ENCODE peak calls at places on chromosome 13, in six cellular contexts. One of them, this sample, is unnamed. For H3K4me1 and H3K36me3, the result is how much of the 10 kb centered on the place peaks cover.

GRCh38 chr13:80946008-80946802 is 605.3 kb upstream of the SPRY2 start:
- DNase-seq in naive thymus-derived CD4-positive, alpha-beta T cell: no peak
- DNase-seq in aorta: no peak
- DNase-seq in heart right ventricle: no peak
- DNase-seq in vagina: no peak
- DNase-seq in breast epithelium: no peak
- DNase-seq in this sample: no peak

GRCh38 chr13:43227721-43228120 is 204.3 kb downstream of the DNAJC15 start:
- DNase-seq in vagina: no peak
- DNase-seq in aorta: no peak
- DNase-seq in heart right ventricle: no peak
- DNase-seq in breast epithelium: no peak
- DNase-seq in naive thymus-derived CD4-positive, alpha-beta T cell: no peak
- DNase-seq in this sample: no peak

GRCh38 chr13:42667638-42668037 is 93.7 kb downstream of the TNFSF11 start:
- DNase-seq in aorta: no peak
- DNase-seq in heart right ventricle: no peak
- DNase-seq in naive thymus-derived CD4-positive, alpha-beta T cell: no peak
- DNase-seq in vagina: no peak
- DNase-seq in breast epithelium: no peak
- DNase-seq in this sample: no peak

GRCh38 chr13:78657699-78658629 is 991 bp downstream of the OBI1 start:
- DNase-seq in breast epithelium: no peak
- DNase-seq in vagina: no peak
- DNase-seq in naive thymus-derived CD4-positive, alpha-beta T cell: no peak
- DNase-seq in heart right ventricle: no peak
- DNase-seq in aorta: no peak
- DNase-seq in this sample: no peak

GRCh38 chr13:99961634-99962033 is 9.9 kb downstream of the ZIC5 start:
- DNase-seq in vagina: no peak
- DNase-seq in heart right ventricle: no peak
- DNase-seq in naive thymus-derived CD4-positive, alpha-beta T cell: no peak
- DNase-seq in breast epithelium: no peak
- DNase-seq in aorta: no peak
- DNase-seq in this sample: no peak

GRCh38 chr13:94677799-94678198 is 34.5 kb downstream of the SOX21 start:
- DNase-seq in aorta: no peak
- DNase-seq in naive thymus-derived CD4-positive, alpha-beta T cell: no peak
- DNase-seq in breast epithelium: no peak
- DNase-seq in vagina: no peak
- DNase-seq in heart right ventricle: no peak
- DNase-seq in this sample: no peak

GRCh38 chr13:79241697-79242096 is 164.4 kb downstream of the RBM26 start:
- DNase-seq in breast epithelium: no peak
- DNase-seq in naive thymus-derived CD4-positive, alpha-beta T cell: no peak
- DNase-seq in vagina: no peak
- DNase-seq in aorta: no peak
- DNase-seq in heart right ventricle: no peak
- DNase-seq in this sample: no peak

GRCh38 chr13:24626449-24626848 is 53.8 kb upstream of the ATP12A start:
- DNase-seq in aorta: no peak
- DNase-seq in vagina: no peak
- DNase-seq in breast epithelium: no peak
- DNase-seq in naive thymus-derived CD4-positive, alpha-beta T cell: peak
- DNase-seq in heart right ventricle: no peak
- DNase-seq in this sample: no peak

GRCh38 chr13:25988655-25989054 is 63.2 kb downstream of the SHISA2 start:
- DNase-seq in naive thymus-derived CD4-positive, alpha-beta T cell: no peak
- DNase-seq in vagina: no peak
- DNase-seq in heart right ventricle: no peak
- DNase-seq in breast epithelium: no peak
- DNase-seq in aorta: no peak
- DNase-seq in this sample: no peak

DNA sequence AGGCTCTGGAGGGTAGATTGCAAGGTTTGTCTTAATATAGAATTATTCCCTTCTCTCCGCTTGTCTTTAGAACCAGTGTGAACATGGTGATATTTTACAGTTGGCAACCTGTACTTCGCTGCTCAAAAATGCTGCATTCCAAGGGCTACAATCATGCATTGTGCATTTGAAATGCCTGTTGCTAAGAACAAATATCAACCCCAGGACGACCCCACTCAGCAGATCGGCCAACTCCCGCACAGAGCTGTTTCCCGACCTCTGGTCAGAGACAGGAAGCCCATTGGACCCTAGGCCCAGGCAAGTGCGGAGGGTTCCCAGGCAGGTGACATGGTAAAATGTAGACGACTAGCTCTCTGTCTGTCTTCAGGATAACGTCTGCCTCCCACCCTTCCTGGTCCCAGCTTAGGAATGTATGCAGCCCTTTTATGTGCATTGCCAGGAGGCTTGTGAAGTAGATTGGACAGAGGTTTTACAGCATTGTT is 263.5 kb downstream of the FOXO1 start:
- DNase-seq in naive thymus-derived CD4-positive, alpha-beta T cell: no peak
- DNase-seq in heart right ventricle: no peak
- DNase-seq in vagina: no peak
- DNase-seq in aorta: no peak
- DNase-seq in breast epithelium: no peak
- DNase-seq in this sample: no peak
- H3K4me1 ChIP-seq in naive thymus-derived CD4-positive, alpha-beta T cell: under half
- H3K4me1 ChIP-seq in heart right ventricle: under half
- H3K4me1 ChIP-seq in vagina: half or more
- H3K4me1 ChIP-seq in aorta: under half
- H3K4me1 ChIP-seq in breast epithelium: under half
- H3K4me1 ChIP-seq in this sample: under half

GRCh38 chr13:107865643-107866006 is 349.7 kb downstream of the LIG4 start:
- DNase-seq in breast epithelium: no peak
- DNase-seq in vagina: no peak
- DNase-seq in heart right ventricle: no peak
- DNase-seq in aorta: no peak
- DNase-seq in naive thymus-derived CD4-positive, alpha-beta T cell: no peak
- DNase-seq in this sample: no peak
- H3K4me3 ChIP-seq in breast epithelium: peak
- H3K4me3 ChIP-seq in vagina: peak
- H3K4me3 ChIP-seq in heart right ventricle: peak
- H3K4me3 ChIP-seq in aorta: no peak
- H3K4me3 ChIP-seq in naive thymus-derived CD4-positive, alpha-beta T cell: no peak
- H3K4me3 ChIP-seq in this sample: peak

GRCh38 chr13:77429320-77430142 is 102.6 kb upstream of the MYCBP2 start:
- DNase-seq in aorta: no peak
- DNase-seq in vagina: no peak
- DNase-seq in heart right ventricle: no peak
- DNase-seq in naive thymus-derived CD4-positive, alpha-beta T cell: no peak
- DNase-seq in breast epithelium: no peak
- DNase-seq in this sample: no peak
- H3K36me3 ChIP-seq in aorta: under half
- H3K36me3 ChIP-seq in vagina: under half
- H3K36me3 ChIP-seq in heart right ventricle: under half
- H3K36me3 ChIP-seq in naive thymus-derived CD4-positive, alpha-beta T cell: under half
- H3K36me3 ChIP-seq in breast epithelium: under half
- H3K36me3 ChIP-seq in this sample: under half

GRCh38 chr13:40563350-40564125 is 102.9 kb downstream of the FOXO1 start:
- DNase-seq in breast epithelium: no peak
- DNase-seq in vagina: no peak
- DNase-seq in heart right ventricle: no peak
- DNase-seq in aorta: no peak
- DNase-seq in naive thymus-derived CD4-positive, alpha-beta T cell: no peak
- DNase-seq in this sample: peak

GRCh38 chr13:40564342-40564997 is 102.0 kb downstream of the FOXO1 start:
- DNase-seq in naive thymus-derived CD4-positive, alpha-beta T cell: no peak
- DNase-seq in vagina: no peak
- DNase-seq in breast epithelium: no peak
- DNase-seq in heart right ventricle: no peak
- DNase-seq in aorta: no peak
- DNase-seq in this sample: no peak

GRCh38 chr13:40562975-40563349 is 103.5 kb downstream of the FOXO1 start:
- DNase-seq in naive thymus-derived CD4-positive, alpha-beta T cell: no peak
- DNase-seq in vagina: no peak
- DNase-seq in breast epithelium: no peak
- DNase-seq in heart right ventricle: no peak
- DNase-seq in aorta: no peak
- DNase-seq in this sample: peak

GRCh38 chr13:40558656-40559055 is 107.8 kb downstream of the FOXO1 start:
- DNase-seq in heart right ventricle: no peak
- DNase-seq in breast epithelium: no peak
- DNase-seq in vagina: no peak
- DNase-seq in naive thymus-derived CD4-positive, alpha-beta T cell: no peak
- DNase-seq in aorta: no peak
- DNase-seq in this sample: no peak

DNA sequence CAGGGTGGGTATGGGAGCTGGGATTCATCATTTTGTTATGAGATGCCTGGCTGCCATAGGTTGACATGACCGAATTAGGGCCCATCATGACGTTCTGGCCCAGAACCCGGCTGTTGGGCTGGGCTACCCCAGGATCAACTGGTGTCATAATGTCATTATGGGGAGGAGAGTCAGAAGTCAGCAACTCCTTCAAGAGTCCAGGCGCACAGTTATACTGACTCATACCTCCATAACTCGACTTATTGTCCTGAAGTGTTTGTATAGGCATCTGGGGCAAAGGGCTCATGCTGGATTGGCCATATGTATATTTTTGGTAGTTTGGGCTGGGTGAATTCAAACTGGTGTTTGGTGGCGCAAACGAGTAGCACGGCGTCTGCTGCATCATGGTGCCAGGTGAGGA is 106.5 kb downstream of the FOXO1 start:
- DNase-seq in heart right ventricle: no peak
- DNase-seq in vagina: no peak
- DNase-seq in breast epithelium: no peak
- DNase-seq in aorta: no peak
- DNase-seq in naive thymus-derived CD4-positive, alpha-beta T cell: no peak
- DNase-seq in this sample: no peak
- H3K4me1 ChIP-seq in heart right ventricle: half or more
- H3K4me1 ChIP-seq in vagina: under half
- H3K4me1 ChIP-seq in breast epithelium: under half
- H3K4me1 ChIP-seq in aorta: under half
- H3K4me1 ChIP-seq in naive thymus-derived CD4-positive, alpha-beta T cell: under half
- H3K4me1 ChIP-seq in this sample: half or more

GRCh38 chr13:50085063-50085462 is 69.8 kb downstream of the KCNRG start:
- DNase-seq in naive thymus-derived CD4-positive, alpha-beta T cell: peak
- DNase-seq in heart right ventricle: no peak
- DNase-seq in aorta: no peak
- DNase-seq in breast epithelium: no peak
- DNase-seq in vagina: no peak
- DNase-seq in this sample: no peak
- H3K4me3 ChIP-seq in naive thymus-derived CD4-positive, alpha-beta T cell: no peak
- H3K4me3 ChIP-seq in heart right ventricle: peak
- H3K4me3 ChIP-seq in aorta: no peak
- H3K4me3 ChIP-seq in breast epithelium: no peak
- H3K4me3 ChIP-seq in vagina: no peak
- H3K4me3 ChIP-seq in this sample: no peak

GRCh38 chr13:30561506-30561905 is 56.2 kb upstream of the USPL1 start:
- DNase-seq in breast epithelium: no peak
- DNase-seq in heart right ventricle: no peak
- DNase-seq in naive thymus-derived CD4-positive, alpha-beta T cell: no peak
- DNase-seq in aorta: no peak
- DNase-seq in vagina: no peak
- DNase-seq in this sample: no peak
- H3K36me3 ChIP-seq in breast epithelium: under half
- H3K36me3 ChIP-seq in heart right ventricle: under half
- H3K36me3 ChIP-seq in naive thymus-derived CD4-positive, alpha-beta T cell: under half
- H3K36me3 ChIP-seq in aorta: under half
- H3K36me3 ChIP-seq in vagina: under half
- H3K36me3 ChIP-seq in this sample: under half

GRCh38 chr13:98483636-98484288 is 93.1 kb downstream of the STK24 start:
- DNase-seq in breast epithelium: no peak
- DNase-seq in heart right ventricle: no peak
- DNase-seq in naive thymus-derived CD4-positive, alpha-beta T cell: no peak
- DNase-seq in vagina: no peak
- DNase-seq in aorta: no peak
- DNase-seq in this sample: no peak

GRCh38 chr13:98482476-98483444 is 94.1 kb downstream of the STK24 start:
- DNase-seq in heart right ventricle: peak
- DNase-seq in breast epithelium: peak
- DNase-seq in vagina: no peak
- DNase-seq in naive thymus-derived CD4-positive, alpha-beta T cell: no peak
- DNase-seq in aorta: peak
- DNase-seq in this sample: peak

GRCh38 chr13:98486412-98486811 is 90.5 kb downstream of the STK24 start:
- DNase-seq in breast epithelium: no peak
- DNase-seq in vagina: no peak
- DNase-seq in aorta: no peak
- DNase-seq in naive thymus-derived CD4-positive, alpha-beta T cell: no peak
- DNase-seq in heart right ventricle: no peak
- DNase-seq in this sample: no peak

GRCh38 chr13:98485561-98485960 is 91.3 kb downstream of the STK24 start:
- DNase-seq in naive thymus-derived CD4-positive, alpha-beta T cell: no peak
- DNase-seq in aorta: no peak
- DNase-seq in vagina: no peak
- DNase-seq in heart right ventricle: no peak
- DNase-seq in breast epithelium: no peak
- DNase-seq in this sample: no peak

DNA sequence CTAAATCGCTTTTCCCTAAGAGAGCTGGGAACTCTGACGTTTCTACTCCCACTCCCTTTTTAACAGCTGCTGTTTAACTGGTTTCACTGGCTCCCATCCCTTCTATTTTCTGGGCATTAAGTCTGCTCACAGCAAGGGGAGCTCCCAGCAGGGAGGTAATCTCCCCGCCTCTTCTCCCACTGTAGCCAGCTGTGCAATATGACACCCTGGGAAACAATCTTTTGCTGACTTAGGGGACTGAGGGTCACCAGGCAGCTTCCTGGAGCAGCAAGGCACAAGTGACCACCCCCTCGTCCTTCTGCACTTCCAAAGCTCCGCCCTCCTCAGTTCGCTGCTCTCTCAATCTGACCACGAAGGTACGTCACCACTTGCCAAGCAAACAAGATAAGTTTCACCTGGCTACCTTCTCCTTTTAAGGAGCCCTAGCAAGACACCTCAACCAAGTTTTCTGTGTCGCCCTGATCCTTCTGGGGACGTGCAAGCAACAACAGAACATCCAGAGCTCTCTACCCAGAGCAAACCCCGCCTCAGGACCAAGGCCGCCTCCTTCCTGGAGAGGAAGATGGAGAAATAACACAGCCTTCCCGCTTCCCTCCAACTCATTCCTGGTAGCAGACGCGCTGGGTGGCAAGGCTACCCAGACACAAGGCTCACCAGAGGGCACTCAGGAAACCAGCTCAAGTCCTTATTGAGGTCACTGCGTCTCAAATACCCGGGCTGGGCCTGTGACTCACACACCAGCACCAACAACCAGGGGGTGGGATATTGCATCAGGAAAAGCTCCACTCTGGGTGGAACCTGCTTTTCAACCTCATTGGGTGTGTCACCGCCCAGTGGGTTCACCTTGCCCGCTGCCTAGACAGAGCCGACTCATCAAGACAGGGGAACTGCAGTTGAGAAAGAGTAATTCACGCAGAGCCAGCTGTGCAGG is 92.4 kb downstream of the STK24 start:
- DNase-seq in breast epithelium: peak
- DNase-seq in naive thymus-derived CD4-positive, alpha-beta T cell: no peak
- DNase-seq in aorta: peak
- DNase-seq in vagina: no peak
- DNase-seq in heart right ventricle: peak
- DNase-seq in this sample: peak
- H3K4me1 ChIP-seq in breast epithelium: under half
- H3K4me1 ChIP-seq in naive thymus-derived CD4-positive, alpha-beta T cell: under half
- H3K4me1 ChIP-seq in aorta: under half
- H3K4me1 ChIP-seq in vagina: half or more
- H3K4me1 ChIP-seq in heart right ventricle: half or more
- H3K4me1 ChIP-seq in this sample: half or more

GRCh38 chr13:28624707-28625432 is 34.1 kb upstream of the POMP start:
- DNase-seq in heart right ventricle: no peak
- DNase-seq in vagina: no peak
- DNase-seq in naive thymus-derived CD4-positive, alpha-beta T cell: no peak
- DNase-seq in breast epithelium: no peak
- DNase-seq in aorta: no peak
- DNase-seq in this sample: no peak
- H3K4me3 ChIP-seq in heart right ventricle: no peak
- H3K4me3 ChIP-seq in vagina: no peak
- H3K4me3 ChIP-seq in naive thymus-derived CD4-positive, alpha-beta T cell: no peak
- H3K4me3 ChIP-seq in breast epithelium: no peak
- H3K4me3 ChIP-seq in aorta: no peak
- H3K4me3 ChIP-seq in this sample: no peak

This sample was measured in psoas muscle.